ENCODE peak calls at places on chromosomes 1 and 21, in six cellular contexts. One of them, this sample, is unnamed.

GRCh38 chr1:198359024-198359653 is 181.3 kb downstream of the ATP6V1G3 start:
- DNase-seq in GM19239: no peak
- DNase-seq in GM10248: no peak
- DNase-seq in heart right ventricle: no peak
- DNase-seq in posterior cingulate gyrus: no peak
- DNase-seq in C1 segment of cervical spinal cord: no peak
- DNase-seq in this sample: no peak

GRCh38 chr21:14952916-14953315 is 111.9 kb downstream of the NRIP1 start:
- DNase-seq in GM19239: no peak
- DNase-seq in GM10248: no peak
- DNase-seq in heart right ventricle: no peak
- DNase-seq in posterior cingulate gyrus: no peak
- DNase-seq in C1 segment of cervical spinal cord: no peak
- DNase-seq in this sample: no peak

GRCh38 chr1:164702216-164702615 is 143.2 kb downstream of the PBX1 start:
- DNase-seq in GM19239: no peak
- DNase-seq in GM10248: no peak
- DNase-seq in heart right ventricle: no peak
- DNase-seq in posterior cingulate gyrus: no peak
- DNase-seq in C1 segment of cervical spinal cord: no peak
- DNase-seq in this sample: no peak

GRCh38 chr1:22976461-22977243 is 4.0 kb upstream of the LACTBL1 start:
- DNase-seq in GM19239: peak
- DNase-seq in GM10248: peak
- DNase-seq in heart right ventricle: peak
- DNase-seq in posterior cingulate gyrus: peak
- DNase-seq in C1 segment of cervical spinal cord: peak
- DNase-seq in this sample: peak

GRCh38 chr1:234944439-234945369 is 183.9 kb downstream of the TOMM20 start:
- DNase-seq in GM19239: no peak
- DNase-seq in GM10248: peak
- DNase-seq in heart right ventricle: no peak
- DNase-seq in posterior cingulate gyrus: no peak
- DNase-seq in C1 segment of cervical spinal cord: no peak
- DNase-seq in this sample: no peak

GRCh38 chr1:199089393-199090122 is 450.7 kb downstream of the PTPRC start:
- DNase-seq in GM19239: peak
- DNase-seq in GM10248: peak
- DNase-seq in heart right ventricle: no peak
- DNase-seq in posterior cingulate gyrus: no peak
- DNase-seq in C1 segment of cervical spinal cord: no peak
- DNase-seq in this sample: no peak

GRCh38 chr1:69568435-69569280 is 936 bp downstream of the LRRC7 start:
- DNase-seq in GM19239: no peak
- DNase-seq in GM10248: peak
- DNase-seq in heart right ventricle: no peak
- DNase-seq in posterior cingulate gyrus: peak
- DNase-seq in C1 segment of cervical spinal cord: no peak
- DNase-seq in this sample: peak

GRCh38 chr1:229270547-229271447 is at the start of gene RAB4A:
- DNase-seq in GM19239: peak
- DNase-seq in GM10248: peak
- DNase-seq in heart right ventricle: peak
- DNase-seq in posterior cingulate gyrus: peak
- DNase-seq in C1 segment of cervical spinal cord: peak
- DNase-seq in this sample: peak

GRCh38 chr1:202479630-202480029 is 131.1 kb downstream of the PPP1R12B start:
- DNase-seq in GM19239: no peak
- DNase-seq in GM10248: no peak
- DNase-seq in heart right ventricle: no peak
- DNase-seq in posterior cingulate gyrus: no peak
- DNase-seq in C1 segment of cervical spinal cord: no peak
- DNase-seq in this sample: no peak

GRCh38 chr1:32743380-32744062 is 41.0 kb upstream of the SYNC start:
- DNase-seq in GM19239: no peak
- DNase-seq in GM10248: no peak
- DNase-seq in heart right ventricle: no peak
- DNase-seq in posterior cingulate gyrus: no peak
- DNase-seq in C1 segment of cervical spinal cord: no peak
- DNase-seq in this sample: no peak

GRCh38 chr1:150259758-150260669 is 2.4 kb downstream of the CA14 start:
- DNase-seq in GM19239: no peak
- DNase-seq in GM10248: no peak
- DNase-seq in heart right ventricle: no peak
- DNase-seq in posterior cingulate gyrus: no peak
- DNase-seq in C1 segment of cervical spinal cord: no peak
- DNase-seq in this sample: peak

GRCh38 chr1:27591622-27592021 is 12.3 kb downstream of the AHDC1 start:
- DNase-seq in GM19239: no peak
- DNase-seq in GM10248: no peak
- DNase-seq in heart right ventricle: no peak
- DNase-seq in posterior cingulate gyrus: no peak
- DNase-seq in C1 segment of cervical spinal cord: no peak
- DNase-seq in this sample: no peak

GRCh38 chr1:246503341-246503740 is 3.7 kb downstream of the SMYD3 start:
- DNase-seq in GM19239: no peak
- DNase-seq in GM10248: no peak
- DNase-seq in heart right ventricle: no peak
- DNase-seq in posterior cingulate gyrus: no peak
- DNase-seq in C1 segment of cervical spinal cord: no peak
- DNase-seq in this sample: peak

GRCh38 chr1:92961896-92962752 is 862 bp upstream of the DIPK1A start:
- DNase-seq in GM19239: no peak
- DNase-seq in GM10248: peak
- DNase-seq in heart right ventricle: peak
- DNase-seq in posterior cingulate gyrus: no peak
- DNase-seq in C1 segment of cervical spinal cord: peak
- DNase-seq in this sample: peak

GRCh38 chr1:27476222-27476621 is 13.7 kb downstream of the WASF2 start:
- DNase-seq in GM19239: no peak
- DNase-seq in GM10248: no peak
- DNase-seq in heart right ventricle: no peak
- DNase-seq in posterior cingulate gyrus: no peak
- DNase-seq in C1 segment of cervical spinal cord: no peak
- DNase-seq in this sample: no peak

GRCh38 chr1:87208936-87209335 is 119.7 kb upstream of the LMO4 start:
- DNase-seq in GM19239: no peak
- DNase-seq in GM10248: no peak
- DNase-seq in heart right ventricle: no peak
- DNase-seq in posterior cingulate gyrus: no peak
- DNase-seq in C1 segment of cervical spinal cord: no peak
- DNase-seq in this sample: no peak

GRCh38 chr1:92274939-92275338 is 23.8 kb downstream of the GLMN start:
- DNase-seq in GM19239: no peak
- DNase-seq in GM10248: no peak
- DNase-seq in heart right ventricle: no peak
- DNase-seq in posterior cingulate gyrus: no peak
- DNase-seq in C1 segment of cervical spinal cord: no peak
- DNase-seq in this sample: no peak

GRCh38 chr1:116990612-116991151 is 10.9 kb upstream of the CD101 start:
- DNase-seq in GM19239: no peak
- DNase-seq in GM10248: no peak
- DNase-seq in heart right ventricle: peak
- DNase-seq in posterior cingulate gyrus: no peak
- DNase-seq in C1 segment of cervical spinal cord: peak
- DNase-seq in this sample: no peak

GRCh38 chr1:223038288-223039006 is 104.6 kb downstream of the TLR5 start:
- DNase-seq in GM19239: no peak
- DNase-seq in GM10248: no peak
- DNase-seq in heart right ventricle: no peak
- DNase-seq in posterior cingulate gyrus: peak
- DNase-seq in C1 segment of cervical spinal cord: no peak
- DNase-seq in this sample: no peak

GRCh38 chr1:8712413-8713229 is 104.8 kb downstream of the RERE start:
- DNase-seq in GM19239: no peak
- DNase-seq in GM10248: no peak
- DNase-seq in heart right ventricle: no peak
- DNase-seq in posterior cingulate gyrus: no peak
- DNase-seq in C1 segment of cervical spinal cord: no peak
- DNase-seq in this sample: peak

GRCh38 chr1:240304466-240304865 is 212.8 kb downstream of the FMN2 start:
- DNase-seq in GM19239: no peak
- DNase-seq in GM10248: no peak
- DNase-seq in heart right ventricle: no peak
- DNase-seq in posterior cingulate gyrus: no peak
- DNase-seq in C1 segment of cervical spinal cord: no peak
- DNase-seq in this sample: no peak

GRCh38 chr1:1082239-1083180 is 8.4 kb upstream of the RNF223 start:
- DNase-seq in GM19239: no peak
- DNase-seq in GM10248: no peak
- DNase-seq in heart right ventricle: peak
- DNase-seq in posterior cingulate gyrus: peak
- DNase-seq in C1 segment of cervical spinal cord: no peak
- DNase-seq in this sample: no peak

GRCh38 chr1:84299536-84300260 is 1.8 kb upstream of the SAMD13 start:
- DNase-seq in GM19239: no peak
- DNase-seq in GM10248: no peak
- DNase-seq in heart right ventricle: no peak
- DNase-seq in posterior cingulate gyrus: no peak
- DNase-seq in C1 segment of cervical spinal cord: peak
- DNase-seq in this sample: no peak

GRCh38 chr21:43359081-43359822 is 67.7 kb downstream of the SIK1 start:
- DNase-seq in GM19239: no peak
- DNase-seq in GM10248: no peak
- DNase-seq in heart right ventricle: no peak
- DNase-seq in posterior cingulate gyrus: no peak
- DNase-seq in C1 segment of cervical spinal cord: no peak
- DNase-seq in this sample: no peak

GRCh38 chr1:39178541-39179431 is 25.7 kb upstream of the MACF1 start:
- DNase-seq in GM19239: no peak
- DNase-seq in GM10248: no peak
- DNase-seq in heart right ventricle: no peak
- DNase-seq in posterior cingulate gyrus: no peak
- DNase-seq in C1 segment of cervical spinal cord: no peak
- DNase-seq in this sample: peak

GRCh38 chr1:938088-938683 is 14.5 kb downstream of the SAMD11 start:
- DNase-seq in GM19239: no peak
- DNase-seq in GM10248: no peak
- DNase-seq in heart right ventricle: no peak
- DNase-seq in posterior cingulate gyrus: no peak
- DNase-seq in C1 segment of cervical spinal cord: no peak
- DNase-seq in this sample: no peak

GRCh38 chr1:89794406-89794805 is 26.4 kb upstream of the LRRC8D start:
- DNase-seq in GM19239: no peak
- DNase-seq in GM10248: no peak
- DNase-seq in heart right ventricle: no peak
- DNase-seq in posterior cingulate gyrus: no peak
- DNase-seq in C1 segment of cervical spinal cord: no peak
- DNase-seq in this sample: peak

GRCh38 chr1:18886003-18886335 is 16.4 kb downstream of the ALDH4A1 start:
- DNase-seq in GM19239: no peak
- DNase-seq in GM10248: no peak
- DNase-seq in heart right ventricle: no peak
- DNase-seq in posterior cingulate gyrus: no peak
- DNase-seq in C1 segment of cervical spinal cord: no peak
- DNase-seq in this sample: no peak

GRCh38 chr1:222247081-222247480 is 300.8 kb downstream of the HHIPL2 start:
- DNase-seq in GM19239: no peak
- DNase-seq in GM10248: no peak
- DNase-seq in heart right ventricle: no peak
- DNase-seq in posterior cingulate gyrus: no peak
- DNase-seq in C1 segment of cervical spinal cord: no peak
- DNase-seq in this sample: no peak

GRCh38 chr1:44566281-44567046 is 107.8 kb downstream of the TMEM53 start:
- DNase-seq in GM19239: no peak
- DNase-seq in GM10248: no peak
- DNase-seq in heart right ventricle: no peak
- DNase-seq in posterior cingulate gyrus: peak
- DNase-seq in C1 segment of cervical spinal cord: no peak
- DNase-seq in this sample: no peak

GRCh38 chr1:95604784-95605183 is 370.8 kb downstream of the RWDD3 start:
- DNase-seq in GM19239: no peak
- DNase-seq in GM10248: no peak
- DNase-seq in heart right ventricle: no peak
- DNase-seq in posterior cingulate gyrus: no peak
- DNase-seq in C1 segment of cervical spinal cord: no peak
- DNase-seq in this sample: no peak

GRCh38 chr1:156809711-156810366 is 6.8 kb downstream of the SH2D2A start:
- DNase-seq in GM19239: no peak
- DNase-seq in GM10248: no peak
- DNase-seq in heart right ventricle: no peak
- DNase-seq in posterior cingulate gyrus: no peak
- DNase-seq in C1 segment of cervical spinal cord: no peak
- DNase-seq in this sample: no peak

GRCh38 chr1:55179177-55179835 is 35.9 kb downstream of the USP24 start:
- DNase-seq in GM19239: no peak
- DNase-seq in GM10248: no peak
- DNase-seq in heart right ventricle: no peak
- DNase-seq in posterior cingulate gyrus: no peak
- DNase-seq in C1 segment of cervical spinal cord: no peak
- DNase-seq in this sample: no peak

GRCh38 chr1:206490643-206491421 is 16.5 kb upstream of the RASSF5 start:
- DNase-seq in GM19239: no peak
- DNase-seq in GM10248: no peak
- DNase-seq in heart right ventricle: no peak
- DNase-seq in posterior cingulate gyrus: peak
- DNase-seq in C1 segment of cervical spinal cord: no peak
- DNase-seq in this sample: no peak

GRCh38 chr21:17697474-17697873 is 84.8 kb upstream of the BTG3 start:
- DNase-seq in GM19239: no peak
- DNase-seq in GM10248: no peak
- DNase-seq in heart right ventricle: no peak
- DNase-seq in posterior cingulate gyrus: no peak
- DNase-seq in C1 segment of cervical spinal cord: no peak
- DNase-seq in this sample: no peak